ENCODE peak calls at places on chromosomes 3 and 15, in five cellular contexts. B is heart left ventricle, O is Caco-2, H is Peyer's patch, C is IMR-90. Q is an unnamed sample.

GRCh38 chr3:176734146-176734545 is 463.1 kb downstream of the TBL1XR1 start:
- DNase-seq in C (no peak), O (no peak), B (no peak), H (no peak), Q (no peak)

GRCh38 chr15:28903555-28903954 is 17.8 kb downstream of the APBA2 start:
- DNase-seq in C (no peak), B (no peak), O (no peak), H (no peak), Q (no peak)

GRCh38 chr3:47086071-47086470 is 77.8 kb downstream of the SETD2 start:
- DNase-seq in B (no peak), O (no peak), H (no peak), C (no peak), Q (no peak)

GRCh38 chr3:135197856-135198255 is 402.8 kb downstream of the EPHB1 start:
- DNase-seq in H (no peak), O (no peak), C (no peak), B (no peak), Q (no peak)

GRCh38 chr3:42205800-42206514 is 60.0 kb downstream of the CCK start:
- DNase-seq in H (no peak), O (no peak), B (no peak), C (no peak), Q (no peak)

GRCh38 chr15:40416056-40416455 is 10.5 kb downstream of the IVD start:
- DNase-seq in O (no peak), B (no peak), C (no peak), H (no peak), Q (no peak)

GRCh38 chr3:132661120-132661519 is 991 bp downstream of the UBA5 start:
- DNase-seq in B (no peak), H (no peak), C (no peak), O (no peak), Q (no peak)

GRCh38 chr3:71690222-71690821 is 34.9 kb downstream of the EIF4E3 start:
- DNase-seq in B (no peak), O (no peak), H (no peak), C (peak), Q (peak)

GRCh38 chr15:31434418-31435255 is 108.0 kb downstream of the KLF13 start:
- DNase-seq in C (peak), H (peak), B (peak), O (no peak), Q (peak)

GRCh38 chr15:35886765-35887164 is 340.8 kb upstream of the DPH6 start:
- DNase-seq in O (no peak), C (peak), H (no peak), B (no peak), Q (no peak)

GRCh38 chr3:179673522-179673921 is 20.7 kb downstream of the USP13 start:
- DNase-seq in H (no peak), O (no peak), B (no peak), C (no peak), Q (no peak)

GRCh38 chr3:71304684-71305083 is 278.8 kb downstream of the FOXP1 start:
- DNase-seq in O (no peak), C (peak), B (no peak), H (peak), Q (no peak)

GRCh38 chr3:193743702-193744047 is 150.7 kb downstream of the OPA1 start:
- DNase-seq in C (no peak), O (peak), H (no peak), B (no peak), Q (no peak)

GRCh38 chr15:33045066-33045810 is 149.3 kb downstream of the FMN1 start:
- DNase-seq in C (peak), B (peak), H (no peak), O (no peak), Q (no peak)

GRCh38 chr3:39118079-39118478 is 10.6 kb downstream of the TTC21A start:
- DNase-seq in C (no peak), O (no peak), H (no peak), B (no peak), Q (no peak)

GRCh38 chr15:71054286-71054952 is 60.9 kb upstream of the THSD4 start:
- DNase-seq in O (no peak), C (peak), B (no peak), H (no peak), Q (no peak)

GRCh38 chr15:55696221-55696620 is 46.7 kb downstream of the PRTG start:
- DNase-seq in B (no peak), C (peak), H (no peak), O (no peak), Q (no peak)

GRCh38 chr3:170493712-170494182 is 75.1 kb downstream of the CLDN11 start:
- DNase-seq in O (no peak), H (no peak), B (no peak), C (peak), Q (peak)

GRCh38 chr3:169846458-169847193 is 23.1 kb downstream of the LRRC31 start:
- DNase-seq in O (no peak), H (peak), B (no peak), C (peak), Q (peak)

GRCh38 chr3:140342668-140343067 is 335.2 kb upstream of the TRIM42 start:
- DNase-seq in O (no peak), H (no peak), B (no peak), C (no peak), Q (no peak)

GRCh38 chr3:134364936-134365765 is 9.1 kb downstream of the AMOTL2 start:
- DNase-seq in B (no peak), C (no peak), H (no peak), O (no peak), Q (no peak)

GRCh38 chr15:38878026-38878425 is 313.4 kb upstream of the RASGRP1 start:
- DNase-seq in O (no peak), H (no peak), B (no peak), C (peak), Q (no peak)

DNA sequence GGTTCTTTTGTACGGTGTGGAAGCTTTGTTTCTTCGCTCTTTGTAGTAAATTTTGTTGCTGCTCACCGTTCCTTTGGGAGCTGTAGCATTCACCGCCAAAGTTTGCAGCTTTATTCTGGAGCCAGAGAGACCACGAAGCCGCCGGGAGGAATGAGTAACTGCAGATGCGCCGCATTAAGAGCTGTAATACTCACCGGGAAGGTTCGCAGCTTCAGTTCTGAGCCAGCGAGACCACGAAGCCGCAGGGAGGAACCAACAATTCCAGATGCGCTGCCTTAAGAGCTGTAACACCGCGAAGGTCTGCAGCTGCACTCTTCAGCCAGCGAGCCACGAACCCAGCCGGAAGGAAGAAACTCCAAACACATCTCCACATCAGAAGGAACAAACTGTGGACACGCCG is 56.0 kb upstream of the DYNC1LI1 start:
- DNase-seq in B (peak), O (no peak), H (no peak), C (no peak), Q (peak)
- H3K4me3 ChIP-seq in B (no peak), O (no peak), H (no peak), C (no peak), Q (peak)

DNA sequence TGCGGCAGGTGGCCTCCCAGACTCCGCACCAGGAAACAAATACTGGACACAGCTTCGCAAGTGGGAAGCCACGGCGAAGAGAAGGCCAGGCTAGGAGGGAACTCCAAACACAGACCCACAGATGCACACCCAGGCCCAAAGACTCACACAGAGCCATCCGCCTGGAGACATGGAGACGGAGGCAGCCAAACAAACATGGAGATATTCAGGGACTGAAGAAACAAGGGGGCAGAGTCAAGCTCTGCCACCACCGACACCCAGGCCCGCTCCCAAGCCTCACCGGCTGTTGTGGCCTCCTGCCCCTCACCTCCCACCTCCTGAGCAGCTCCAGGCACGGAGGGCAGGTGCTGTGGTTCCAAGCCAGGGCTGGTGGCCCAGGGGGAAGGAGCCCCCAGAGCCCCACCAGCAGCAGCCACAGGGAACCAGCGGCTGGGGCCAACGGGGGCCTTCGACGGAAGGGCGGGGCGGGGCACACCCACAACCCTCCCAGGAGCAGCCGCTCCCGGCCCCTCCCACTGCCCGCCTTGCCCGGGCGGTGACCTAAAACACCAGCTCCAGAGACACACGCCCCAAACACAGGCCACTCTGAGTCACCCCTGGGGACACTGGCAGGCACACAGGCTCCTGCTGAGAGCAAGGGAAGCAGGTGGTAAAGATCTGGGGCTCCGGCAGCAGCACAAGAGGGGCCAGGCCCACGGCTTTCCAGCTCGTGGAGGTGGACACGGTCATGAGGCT is 31.9 kb downstream of the TNK2 start:
- DNase-seq in C (no peak), O (no peak), H (no peak), B (peak), Q (no peak)
- H3K4me3 ChIP-seq in C (no peak), O (no peak), H (no peak), B (no peak), Q (no peak)

DNA sequence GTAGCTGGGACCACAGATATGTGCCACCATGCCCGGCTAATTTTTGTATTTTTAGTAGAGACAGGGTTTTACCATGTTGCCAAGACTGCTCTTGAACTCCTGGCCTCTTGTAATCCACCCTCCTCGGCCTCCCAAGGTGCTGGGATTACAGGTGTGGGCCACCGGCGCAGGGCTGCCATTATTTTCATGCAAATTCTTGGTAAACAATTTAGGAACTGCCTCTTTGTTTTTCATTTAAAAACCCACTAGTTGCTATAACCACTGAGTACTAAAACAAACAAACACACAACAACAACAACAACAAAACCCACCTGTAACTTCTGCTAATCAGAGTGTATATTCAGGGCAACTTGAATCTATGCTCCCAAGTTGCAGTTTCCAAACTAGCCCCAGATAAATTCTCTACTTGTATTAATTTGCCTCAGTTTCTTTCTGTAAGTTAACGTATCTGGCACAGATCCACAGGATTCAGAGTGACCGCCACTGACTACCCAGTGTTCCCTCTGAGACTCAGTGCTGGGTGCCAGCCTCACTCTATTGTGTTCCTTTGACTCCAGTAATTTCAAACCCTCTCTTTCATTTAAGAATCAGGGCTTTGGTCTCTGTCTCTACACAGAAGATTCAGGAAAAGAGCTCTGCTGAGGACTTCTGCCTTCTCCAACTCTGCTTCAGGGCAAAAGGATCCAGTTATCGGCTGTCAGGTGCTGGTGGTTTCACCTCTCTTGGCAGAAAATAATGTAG is 18.6 kb upstream of the ZNF710 start:
- DNase-seq in O (no peak), B (no peak), C (no peak), H (no peak), Q (no peak)
- H3K4me3 ChIP-seq in O (no peak), B (no peak), C (no peak), H (no peak), Q (no peak)

GRCh38 chr3:113659121-113659531 is 37.3 kb downstream of the USF3 start:
- DNase-seq in B (no peak), H (peak), O (no peak), C (no peak), Q (no peak)
- H3K4me3 ChIP-seq in B (no peak), H (no peak), O (no peak), C (no peak), Q (no peak)

DNA sequence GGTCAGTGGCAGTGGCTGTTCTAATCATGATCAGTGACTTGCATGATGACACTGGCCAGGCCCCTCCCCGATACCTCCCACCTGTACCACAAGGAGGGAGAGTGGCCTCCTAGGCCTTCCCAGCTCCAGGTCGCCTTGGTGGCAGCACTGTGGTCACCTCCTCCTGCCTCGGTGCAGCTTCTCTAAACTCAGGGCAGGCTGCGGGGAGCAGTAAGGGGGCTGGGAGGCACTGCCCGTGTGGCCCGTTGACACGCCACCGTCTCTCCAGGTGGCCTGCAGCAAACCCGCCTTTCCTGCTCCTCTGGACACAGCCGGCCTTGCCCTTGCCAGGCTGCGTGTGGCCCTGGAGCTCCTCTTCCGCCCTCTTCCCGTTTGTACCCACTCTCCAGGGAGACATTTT is 184.1 kb downstream of the XXYLT1 start:
- DNase-seq in B (peak), H (no peak), O (no peak), C (no peak), Q (no peak)
- H3K4me3 ChIP-seq in B (no peak), H (no peak), O (no peak), C (no peak), Q (no peak)

DNA sequence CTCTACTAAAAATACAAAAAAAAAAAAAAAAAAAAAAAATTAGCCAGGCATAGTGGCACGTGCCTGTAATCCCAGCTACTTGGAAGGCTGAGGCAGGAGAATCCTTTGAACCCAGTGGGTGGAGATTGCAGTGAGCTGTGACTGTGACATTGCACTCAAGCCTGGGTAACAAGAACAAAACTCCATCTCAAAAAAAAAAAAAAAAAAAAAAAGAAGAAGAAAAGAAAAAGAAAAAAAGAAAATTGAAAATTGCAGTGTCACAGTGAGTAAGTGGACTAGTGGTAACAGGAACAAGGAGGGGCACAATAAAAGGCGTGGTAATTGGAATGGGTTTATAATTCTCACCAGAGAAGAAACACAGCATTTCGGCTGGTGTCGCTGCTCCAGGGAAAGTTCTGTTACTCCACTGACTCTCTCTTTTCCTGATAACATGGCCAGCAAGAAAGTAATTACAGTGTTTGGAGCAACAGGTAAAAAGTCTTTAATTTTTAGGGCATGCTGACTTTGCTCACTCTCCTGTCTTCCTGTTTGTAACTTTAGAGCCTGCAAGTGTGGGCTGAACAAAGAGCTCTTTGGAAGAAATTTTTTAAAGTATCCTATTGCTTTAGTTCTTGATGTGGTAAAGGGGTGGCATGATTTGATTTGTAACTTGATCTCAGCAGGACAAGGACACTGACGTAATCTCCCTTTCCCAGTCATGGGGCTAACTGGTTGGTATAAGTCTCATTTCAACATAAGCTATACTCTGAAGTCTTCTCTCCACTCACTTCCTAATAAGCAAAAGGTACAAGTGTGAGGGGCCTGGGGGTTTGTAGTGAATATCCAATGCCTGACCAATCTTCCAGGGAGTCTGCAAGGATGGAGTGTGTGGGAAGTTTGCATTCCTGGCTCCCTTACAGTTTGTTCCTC is 22.0 kb upstream of the TRA2B start:
- DNase-seq in O (no peak), H (no peak), C (peak), B (no peak), Q (peak)
- H3K4me3 ChIP-seq in O (no peak), H (no peak), C (peak), B (peak), Q (peak)

GRCh38 chr3:119631529-119631928 is 28.9 kb downstream of the POPDC2 start:
- DNase-seq in B (no peak), O (no peak), H (no peak), C (peak), Q (no peak)

GRCh38 chr3:119630119-119630518 is 30.3 kb downstream of the POPDC2 start:
- DNase-seq in O (no peak), H (no peak), B (no peak), C (no peak), Q (no peak)

GRCh38 chr3:119628816-119629445 is 31.2 kb downstream of the PLA1A start:
- DNase-seq in H (no peak), B (no peak), O (no peak), C (no peak), Q (no peak)

GRCh38 chr3:119632829-119633228 is 27.6 kb downstream of the POPDC2 start:
- DNase-seq in B (no peak), H (no peak), C (no peak), O (no peak), Q (no peak)

DNA sequence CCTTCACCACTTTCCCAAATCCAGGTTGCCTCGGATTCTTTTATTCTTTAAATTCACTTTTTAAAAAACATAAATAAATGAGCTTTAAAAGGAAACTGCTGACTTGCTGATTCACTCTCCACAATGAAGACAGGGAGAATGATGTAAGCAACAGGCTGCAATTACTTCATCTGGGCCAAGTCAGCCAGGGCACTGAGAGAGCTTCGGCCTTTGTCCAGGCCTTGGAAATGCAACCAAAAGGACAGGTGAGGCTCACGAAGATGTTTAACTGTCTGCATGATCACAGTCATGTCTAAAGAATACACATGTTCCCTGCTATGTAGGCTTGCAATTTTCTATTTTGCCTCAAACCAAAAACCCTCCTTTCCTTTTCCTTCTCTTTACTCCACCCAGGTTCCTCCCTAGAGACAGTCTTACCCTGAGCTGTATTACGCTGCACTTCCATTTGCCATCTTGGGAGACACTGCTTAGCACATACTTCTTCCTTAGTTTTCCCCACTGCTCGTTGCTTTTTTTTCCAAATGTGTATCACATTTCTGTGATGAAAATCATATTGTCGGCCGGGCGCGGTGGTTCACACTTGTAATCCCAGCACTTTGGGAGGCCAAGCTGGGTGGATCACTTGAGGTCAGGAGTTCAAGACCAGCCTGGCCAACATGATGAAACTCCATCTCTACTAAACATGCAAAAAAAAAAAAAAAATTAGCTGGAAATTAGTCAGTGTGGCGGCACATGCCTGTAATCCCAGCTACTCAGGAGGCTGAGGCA is 29.6 kb downstream of the POPDC2 start:
- DNase-seq in O (no peak), C (peak), B (no peak), H (no peak), Q (no peak)
- H3K4me3 ChIP-seq in O (no peak), C (no peak), B (no peak), H (no peak), Q (no peak)

Q was measured in skeletal muscle cell.